ENCODE peak calls at places on chromosome 7, in ten cellular contexts. H is stimulated activated CD4-positive, alpha-beta T cell treated with anti-CD3 and anti-CD28 coated beads, TNF-alpha, amount 100 ng/mL, for 4 hours; L is astrocyte of the spinal cord; E is HCT116; O is effector memory CD8-positive, alpha-beta T cell; V is T follicular helper cell; P is progenitor cell of endocrine pancreas; Y is left cardiac atrium; Z is Calu3; B is ELR. T is an unnamed sample.

GRCh38 chr7:131109011-131109756 is 218.5 kb upstream of the MKLN1 start:
- DNase-seq in H (no peak), L (peak; percentile 13), E (no peak), O (no peak), V (no peak), P (no peak), Y (no peak), Z (no peak), B (peak; percentile 57), T (no peak)

GRCh38 chr7:129821476-129821875 is 131.3 kb downstream of the UBE2H start:
- DNase-seq in H (no peak), L (no peak), E (no peak), O (no peak), V (no peak), P (no peak), Y (no peak), Z (no peak), B (no peak), T (no peak)

GRCh38 chr7:66522518-66522917 is 106.2 kb upstream of the KCTD7 start:
- DNase-seq in H (no peak), L (no peak), E (no peak), O (no peak), V (no peak), P (no peak), Y (no peak), Z (peak; percentile 28), B (no peak), T (peak; percentile 50)

GRCh38 chr7:107643407-107643806 is 17.2 kb upstream of the SLC26A4 start:
- DNase-seq in H (no peak), L (peak; percentile 70), E (peak; percentile 7), O (no peak), V (no peak), P (no peak), Y (no peak), Z (no peak), B (peak; percentile 82), T (no peak)

GRCh38 chr7:2540641-2541051 is 14.7 kb downstream of the BRAT1 start:
- DNase-seq in H (no peak), L (no peak), E (no peak), O (no peak), V (no peak), P (no peak), Y (peak; percentile 18), Z (no peak), B (no peak), T (no peak)

GRCh38 chr7:1055084-1055450 is 10.7 kb downstream of the GPR146 start:
- DNase-seq in H (peak; percentile 25), L (peak; percentile 64), E (no peak), O (no peak), V (peak; percentile 27), P (no peak), Y (peak; percentile 80), Z (no peak), B (no peak), T (peak; percentile 82)

GRCh38 chr7:2104107-2104710 is 128.5 kb downstream of the MAD1L1 start:
- DNase-seq in H (peak; percentile 56), L (peak; percentile 91), E (peak; percentile 67), O (peak; percentile 74), V (peak; percentile 41), P (peak; percentile 64), Y (peak; percentile 90), Z (no peak), B (peak; percentile 95), T (peak; percentile 91)

GRCh38 chr7:131581241-131582157 is 25.1 kb upstream of the PODXL start:
- DNase-seq in H (no peak), L (no peak), E (no peak), O (no peak), V (no peak), P (no peak), Y (peak; percentile 84), Z (peak; percentile 6), B (peak; percentile 20), T (no peak)

GRCh38 chr7:150766334-150766709 is 29.1 kb downstream of the GIMAP5 start:
- DNase-seq in H (no peak), L (no peak), E (no peak), O (no peak), V (no peak), P (no peak), Y (no peak), Z (no peak), B (no peak), T (no peak)

GRCh38 chr7:151851160-151851751 is 25.7 kb downstream of the PRKAG2 start:
- DNase-seq in H (no peak), L (no peak), E (no peak), O (no peak), V (no peak), P (no peak), Y (no peak), Z (peak; percentile 60), B (no peak), T (no peak)

GRCh38 chr7:75966209-75966961 is 28.0 kb downstream of the TMEM120A start:
- DNase-seq in H (no peak), L (no peak), E (no peak), O (no peak), V (no peak), P (no peak), Y (peak; percentile 79), Z (no peak), B (no peak), T (peak; percentile 75)

GRCh38 chr7:5682889-5683670 is 98.4 kb downstream of the RNF216 start:
- DNase-seq in H (no peak), L (no peak), E (no peak), O (no peak), V (no peak), P (no peak), Y (no peak), Z (no peak), B (no peak), T (no peak)

GRCh38 chr7:155224116-155224811 is 73.4 kb upstream of the INSIG1 start:
- DNase-seq in H (no peak), L (no peak), E (no peak), O (no peak), V (no peak), P (no peak), Y (no peak), Z (no peak), B (no peak), T (no peak)

GRCh38 chr7:81285142-81285871 is 366.5 kb upstream of the SEMA3C start:
- DNase-seq in H (no peak), L (peak; percentile 92), E (peak; percentile 6), O (no peak), V (no peak), P (no peak), Y (no peak), Z (no peak), B (peak; percentile 88), T (no peak)

GRCh38 chr7:129370812-129371211 is 63.4 kb upstream of the STRIP2 start:
- DNase-seq in H (no peak), L (no peak), E (no peak), O (no peak), V (no peak), P (no peak), Y (no peak), Z (no peak), B (no peak), T (no peak)

GRCh38 chr7:81525901-81526300 is 243.9 kb downstream of the HGF start:
- DNase-seq in H (no peak), L (no peak), E (no peak), O (no peak), V (no peak), P (no peak), Y (no peak), Z (no peak), B (no peak), T (no peak)

GRCh38 chr7:68925241-68925640 is 673.0 kb upstream of the AUTS2 start:
- DNase-seq in H (no peak), L (no peak), E (no peak), O (no peak), V (no peak), P (no peak), Y (no peak), Z (no peak), B (no peak), T (no peak)

GRCh38 chr7:31747553-31747952 is 60.5 kb downstream of the PPP1R17 start:
- DNase-seq in H (no peak), L (no peak), E (no peak), O (no peak), V (no peak), P (no peak), Y (no peak), Z (no peak), B (peak; percentile 41), T (no peak)

T was measured in testis.